ENCODE peak calls at places on chromosomes 1 and 21, in five cellular contexts. One of them, this sample, is unnamed.
A peak's percentile ranks its signal among the peaks of the same experiment; 100 is the strongest.

GRCh38 chr1:180229483-180230415 is at the start of gene LHX4:
- DNase-seq in cardiac muscle cell: peak; percentile 38
- DNase-seq in psoas muscle: no peak
- DNase-seq in left ventricle myocardium inferior: no peak
- DNase-seq in IMR-90: no peak
- DNase-seq in this sample: no peak

GRCh38 chr1:8815582-8816285 is 1.7 kb downstream of the RERE start:
- DNase-seq in cardiac muscle cell: peak; percentile 46
- DNase-seq in psoas muscle: no peak
- DNase-seq in left ventricle myocardium inferior: no peak
- DNase-seq in IMR-90: no peak
- DNase-seq in this sample: peak; percentile 37

GRCh38 chr1:97304366-97304765 is 582.8 kb downstream of the PTBP2 start:
- DNase-seq in cardiac muscle cell: no peak
- DNase-seq in psoas muscle: no peak
- DNase-seq in left ventricle myocardium inferior: no peak
- DNase-seq in IMR-90: no peak
- DNase-seq in this sample: no peak

GRCh38 chr1:218585565-218586184 is 240.5 kb downstream of the TGFB2 start:
- DNase-seq in cardiac muscle cell: peak; percentile 67
- DNase-seq in psoas muscle: no peak
- DNase-seq in left ventricle myocardium inferior: no peak
- DNase-seq in IMR-90: peak; percentile 86
- DNase-seq in this sample: peak; percentile 87

GRCh38 chr1:221869759-221870158 is 127.9 kb upstream of the DUSP10 start:
- DNase-seq in cardiac muscle cell: peak; percentile 15
- DNase-seq in psoas muscle: no peak
- DNase-seq in left ventricle myocardium inferior: no peak
- DNase-seq in IMR-90: peak; percentile 85
- DNase-seq in this sample: no peak

GRCh38 chr1:12148160-12148957 is 18.4 kb upstream of the TNFRSF1B start:
- DNase-seq in cardiac muscle cell: no peak
- DNase-seq in psoas muscle: no peak
- DNase-seq in left ventricle myocardium inferior: no peak
- DNase-seq in IMR-90: peak; percentile 76
- DNase-seq in this sample: no peak

GRCh38 chr1:91716339-91716738 is 169.6 kb downstream of the TGFBR3 start:
- DNase-seq in cardiac muscle cell: no peak
- DNase-seq in psoas muscle: no peak
- DNase-seq in left ventricle myocardium inferior: no peak
- DNase-seq in IMR-90: no peak
- DNase-seq in this sample: no peak

GRCh38 chr1:82837261-82837660 is 1036.5 kb downstream of the ADGRL2 start:
- DNase-seq in cardiac muscle cell: no peak
- DNase-seq in psoas muscle: no peak
- DNase-seq in left ventricle myocardium inferior: no peak
- DNase-seq in IMR-90: no peak
- DNase-seq in this sample: no peak

GRCh38 chr1:224502459-224503160 is 68.0 kb upstream of the WDR26 start:
- DNase-seq in cardiac muscle cell: peak; percentile 31
- DNase-seq in psoas muscle: no peak
- DNase-seq in left ventricle myocardium inferior: no peak
- DNase-seq in IMR-90: no peak
- DNase-seq in this sample: no peak

GRCh38 chr1:207670192-207670591 is 25.3 kb downstream of the CR1L start:
- DNase-seq in cardiac muscle cell: no peak
- DNase-seq in psoas muscle: no peak
- DNase-seq in left ventricle myocardium inferior: no peak
- DNase-seq in IMR-90: no peak
- DNase-seq in this sample: no peak

GRCh38 chr1:61089338-61089737 is 7.0 kb downstream of the NFIA start:
- DNase-seq in cardiac muscle cell: peak; percentile 60
- DNase-seq in psoas muscle: no peak
- DNase-seq in left ventricle myocardium inferior: no peak
- DNase-seq in IMR-90: no peak
- DNase-seq in this sample: no peak

GRCh38 chr1:180580237-180580636 is 21.5 kb downstream of the OVAAL start:
- DNase-seq in cardiac muscle cell: no peak
- DNase-seq in psoas muscle: no peak
- DNase-seq in left ventricle myocardium inferior: no peak
- DNase-seq in IMR-90: peak; percentile 25
- DNase-seq in this sample: peak; percentile 6

GRCh38 chr1:95554408-95554807 is 320.4 kb downstream of the RWDD3 start:
- DNase-seq in cardiac muscle cell: no peak
- DNase-seq in psoas muscle: no peak
- DNase-seq in left ventricle myocardium inferior: no peak
- DNase-seq in IMR-90: no peak
- DNase-seq in this sample: no peak

GRCh38 chr1:113401067-113401466 is 10.8 kb downstream of the MAGI3 start:
- DNase-seq in cardiac muscle cell: no peak
- DNase-seq in psoas muscle: no peak
- DNase-seq in left ventricle myocardium inferior: no peak
- DNase-seq in IMR-90: no peak
- DNase-seq in this sample: no peak

GRCh38 chr21:33395866-33396265 is 7.3 kb upstream of the IFNGR2 start:
- DNase-seq in cardiac muscle cell: no peak
- DNase-seq in psoas muscle: no peak
- DNase-seq in left ventricle myocardium inferior: no peak
- DNase-seq in IMR-90: peak; percentile 59
- DNase-seq in this sample: no peak

GRCh38 chr1:113058861-113059441 is 14.0 kb upstream of the LRIG2 start:
- DNase-seq in cardiac muscle cell: no peak
- DNase-seq in psoas muscle: no peak
- DNase-seq in left ventricle myocardium inferior: no peak
- DNase-seq in IMR-90: no peak
- DNase-seq in this sample: no peak

GRCh38 chr1:215251428-215251827 is 168.9 kb downstream of the KCNK2 start:
- DNase-seq in cardiac muscle cell: no peak
- DNase-seq in psoas muscle: no peak
- DNase-seq in left ventricle myocardium inferior: no peak
- DNase-seq in IMR-90: no peak
- DNase-seq in this sample: no peak

GRCh38 chr1:79197421-79197820 is 190.9 kb upstream of the ADGRL4 start:
- DNase-seq in cardiac muscle cell: peak; percentile 65
- DNase-seq in psoas muscle: no peak
- DNase-seq in left ventricle myocardium inferior: no peak
- DNase-seq in IMR-90: peak; percentile 38
- DNase-seq in this sample: peak; percentile 19

GRCh38 chr1:66728021-66728420 is 24.2 kb upstream of the DYNLT5 start:
- DNase-seq in cardiac muscle cell: peak; percentile 47
- DNase-seq in psoas muscle: no peak
- DNase-seq in left ventricle myocardium inferior: no peak
- DNase-seq in IMR-90: peak; percentile 53
- DNase-seq in this sample: no peak

GRCh38 chr1:218556016-218556415 is 210.9 kb downstream of the TGFB2 start:
- DNase-seq in cardiac muscle cell: no peak
- DNase-seq in psoas muscle: no peak
- DNase-seq in left ventricle myocardium inferior: no peak
- DNase-seq in IMR-90: no peak
- DNase-seq in this sample: no peak

GRCh38 chr1:211518330-211519289 is 26.6 kb upstream of the RD3 start:
- DNase-seq in cardiac muscle cell: no peak
- DNase-seq in psoas muscle: no peak
- DNase-seq in left ventricle myocardium inferior: no peak
- DNase-seq in IMR-90: no peak
- DNase-seq in this sample: no peak

GRCh38 chr1:113947388-113948107 is 18.4 kb downstream of the HIPK1 start:
- DNase-seq in cardiac muscle cell: no peak
- DNase-seq in psoas muscle: no peak
- DNase-seq in left ventricle myocardium inferior: no peak
- DNase-seq in IMR-90: no peak
- DNase-seq in this sample: no peak

GRCh38 chr1:223707270-223708000 is 4.9 kb upstream of the CAPN2 start:
- DNase-seq in cardiac muscle cell: peak; percentile 97
- DNase-seq in psoas muscle: peak; percentile 79
- DNase-seq in left ventricle myocardium inferior: peak; percentile 50
- DNase-seq in IMR-90: peak; percentile 100
- DNase-seq in this sample: peak; percentile 99

GRCh38 chr1:162420120-162420519 is 8.2 kb upstream of the SH2D1B start:
- DNase-seq in cardiac muscle cell: no peak
- DNase-seq in psoas muscle: no peak
- DNase-seq in left ventricle myocardium inferior: no peak
- DNase-seq in IMR-90: no peak
- DNase-seq in this sample: no peak

GRCh38 chr1:244851546-244852231 is 12.7 kb downstream of the HNRNPU start:
- DNase-seq in cardiac muscle cell: no peak
- DNase-seq in psoas muscle: no peak
- DNase-seq in left ventricle myocardium inferior: no peak
- DNase-seq in IMR-90: no peak
- DNase-seq in this sample: no peak

DNA sequence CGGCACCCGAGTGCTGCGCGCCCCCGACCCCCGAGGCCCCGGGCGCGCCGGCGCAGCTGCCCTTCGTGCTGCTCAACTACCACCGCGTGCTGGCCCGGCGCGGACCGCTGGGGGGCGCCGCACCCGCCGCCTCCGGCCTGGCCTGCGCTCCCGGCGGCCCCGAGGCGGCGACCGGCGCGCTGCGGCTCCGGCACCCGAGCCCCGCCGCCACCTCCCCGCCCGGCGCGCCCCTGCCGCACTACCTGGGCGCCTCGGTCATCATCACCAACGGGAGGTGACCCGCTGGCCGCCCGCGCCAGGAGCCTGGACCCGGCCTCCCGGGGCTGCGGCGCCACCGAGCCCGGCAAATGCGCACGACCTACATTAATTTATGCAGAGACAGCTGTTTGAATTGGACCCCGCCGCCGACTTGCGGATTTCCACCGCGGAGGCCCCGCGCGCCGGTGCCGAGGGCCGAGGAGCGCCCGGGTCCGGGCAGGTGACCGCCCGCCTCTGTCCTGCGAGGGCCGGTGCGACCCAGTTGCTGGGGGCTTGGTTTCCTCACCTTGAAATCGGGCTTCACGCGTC is 49.0 kb downstream of the SIM2 start:
- DNase-seq in cardiac muscle cell: peak; percentile 51
- DNase-seq in psoas muscle: peak; percentile 64
- DNase-seq in left ventricle myocardium inferior: peak; percentile 62
- DNase-seq in IMR-90: peak; percentile 34
- DNase-seq in this sample: peak; percentile 18
- TF ChIP-seq CTCF in cardiac muscle cell: peak; percentile 15
- TF ChIP-seq CTCF in psoas muscle: peak; percentile 37
- TF ChIP-seq CTCF in left ventricle myocardium inferior: peak; percentile 23
- TF ChIP-seq CTCF in IMR-90: peak; percentile 56
- TF ChIP-seq CTCF in this sample: peak; percentile 32

DNA sequence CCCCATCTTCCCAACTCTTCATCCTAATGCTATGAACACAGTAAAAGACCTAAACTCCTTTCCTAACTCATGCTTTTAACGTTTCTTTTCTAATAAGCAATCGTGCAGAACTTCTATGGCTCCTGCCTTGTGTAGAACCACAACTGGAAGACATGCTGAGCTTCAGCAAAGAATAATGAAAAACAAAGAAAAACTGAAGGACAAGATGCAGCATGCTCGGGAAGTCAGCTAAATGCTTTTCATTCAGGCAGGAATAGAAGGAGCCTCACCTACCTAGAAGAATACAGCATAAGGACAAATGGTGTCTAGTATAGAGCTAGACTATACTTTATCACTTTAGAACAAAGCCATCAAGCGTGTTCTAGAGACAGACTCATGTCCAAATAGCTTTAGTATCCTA is 45.9 kb downstream of the LUZP1 start:
- DNase-seq in cardiac muscle cell: no peak
- DNase-seq in psoas muscle: no peak
- DNase-seq in left ventricle myocardium inferior: no peak
- DNase-seq in IMR-90: no peak
- DNase-seq in this sample: no peak
- H3K27ac ChIP-seq in cardiac muscle cell: no peak overlapping the region
- H3K27ac ChIP-seq in psoas muscle: no peak overlapping the region
- H3K27ac ChIP-seq in left ventricle myocardium inferior: peak overlapping the region; percentile 48
- H3K27ac ChIP-seq in IMR-90: no peak overlapping the region
- H3K27ac ChIP-seq in this sample: no peak overlapping the region

DNA sequence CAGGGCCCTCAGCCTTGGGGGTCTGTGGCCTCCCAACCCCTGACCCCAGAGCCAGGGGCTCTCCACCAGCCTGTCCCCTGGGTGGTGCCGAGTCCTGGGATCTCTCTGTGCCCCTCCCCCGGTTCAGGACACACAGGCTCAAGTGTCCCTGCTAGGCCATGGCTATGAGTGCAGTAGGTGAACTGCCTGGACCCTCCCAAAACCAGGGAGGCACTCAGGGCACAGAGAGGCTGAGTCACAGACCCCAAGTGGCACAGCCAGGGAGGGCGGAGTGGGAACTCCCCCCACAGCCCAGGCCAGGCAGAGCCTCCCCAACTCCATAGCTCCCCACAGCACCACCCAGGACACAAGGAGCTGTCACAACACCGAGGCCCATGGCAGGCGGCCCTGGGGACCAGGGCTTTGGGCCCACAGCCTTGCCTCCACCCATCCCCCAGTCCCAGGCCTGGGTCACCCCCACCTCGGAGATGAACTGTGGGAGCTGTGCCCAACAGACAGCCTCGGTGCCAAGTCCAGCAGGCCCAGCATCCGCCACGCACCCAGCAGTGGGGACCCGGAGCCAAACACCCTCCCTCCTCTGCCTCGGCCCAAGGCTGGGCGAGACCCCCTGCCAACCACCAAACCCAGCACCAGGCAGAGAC is 3.2 kb downstream of the DVL1 start:
- DNase-seq in cardiac muscle cell: no peak
- DNase-seq in psoas muscle: no peak
- DNase-seq in left ventricle myocardium inferior: no peak
- DNase-seq in IMR-90: no peak
- DNase-seq in this sample: no peak
- H3K4me3 ChIP-seq in cardiac muscle cell: no peak overlapping the region
- H3K4me3 ChIP-seq in psoas muscle: peak overlapping the region; percentile 73
- H3K4me3 ChIP-seq in left ventricle myocardium inferior: peak overlapping the region; percentile 84
- H3K4me3 ChIP-seq in IMR-90: no peak overlapping the region
- H3K4me3 ChIP-seq in this sample: no peak overlapping the region

GRCh38 chr1:29679828-29680558 is 443.7 kb downstream of the PTPRU start:
- DNase-seq in cardiac muscle cell: no peak
- DNase-seq in psoas muscle: no peak
- DNase-seq in left ventricle myocardium inferior: no peak
- DNase-seq in IMR-90: no peak
- DNase-seq in this sample: no peak
- TF ChIP-seq CTCF in cardiac muscle cell: no peak
- TF ChIP-seq CTCF in psoas muscle: no peak
- TF ChIP-seq CTCF in left ventricle myocardium inferior: no peak
- TF ChIP-seq CTCF in IMR-90: no peak
- TF ChIP-seq CTCF in this sample: no peak

DNA sequence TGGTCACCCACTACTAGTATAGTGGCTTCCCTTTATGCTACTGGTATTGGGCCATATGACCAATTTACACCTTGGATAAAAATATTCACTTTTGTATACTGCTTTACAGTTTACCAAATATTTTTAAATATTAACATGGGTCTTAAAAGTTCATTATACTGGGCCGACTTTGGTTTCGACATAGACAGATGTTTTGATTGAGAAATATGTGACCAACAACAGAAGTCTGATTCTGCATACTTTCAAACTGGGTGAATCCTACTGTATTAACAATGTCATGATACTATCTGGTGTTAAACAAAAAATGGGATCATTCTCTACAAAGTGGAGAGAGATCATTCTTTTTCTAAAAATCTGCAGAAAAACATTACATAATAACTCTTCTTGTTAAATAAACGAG is 134.8 kb downstream of the AKT3 start:
- DNase-seq in cardiac muscle cell: peak; percentile 43
- DNase-seq in psoas muscle: no peak
- DNase-seq in left ventricle myocardium inferior: no peak
- DNase-seq in IMR-90: no peak
- DNase-seq in this sample: no peak
- H3K27ac ChIP-seq in cardiac muscle cell: no peak overlapping the region
- H3K27ac ChIP-seq in psoas muscle: no peak overlapping the region
- H3K27ac ChIP-seq in left ventricle myocardium inferior: no peak overlapping the region
- H3K27ac ChIP-seq in IMR-90: no peak overlapping the region
- H3K27ac ChIP-seq in this sample: no peak overlapping the region

This sample was measured in brain microvascular endothelial cell.